ENCODE peak calls at places on chromosomes 6 and 20, in five cellular contexts. Q is bronchial epithelial cell, E is hepatic stellate cell, R is lower leg skin, U is H7. N is an unnamed sample.

GRCh38 chr20:23782366-23782983 is 31.7 kb upstream of the CST1 start:
- DNase-seq in E (peak; percentile 46), Q (peak; percentile 38), U (peak; percentile 48), R (no peak), N (no peak)

GRCh38 chr6:106490974-106491373 is 130.5 kb downstream of the CRYBG1 start:
- DNase-seq in Q (peak; percentile 64), U (no peak), R (no peak), E (no peak), N (no peak)

GRCh38 chr6:135128268-135128914 is 52.7 kb upstream of the MYB start:
- DNase-seq in U (no peak), E (no peak), Q (no peak), R (no peak), N (no peak)

GRCh38 chr20:15938847-15939246 is 634.4 kb downstream of the KIF16B start:
- DNase-seq in E (no peak), R (no peak), Q (no peak), U (no peak), N (no peak)

GRCh38 chr6:105015482-105015881 is 58.6 kb downstream of the LIN28B start:
- DNase-seq in Q (peak; percentile 17), U (no peak), E (peak; percentile 23), R (no peak), N (no peak)

GRCh38 chr6:157648561-157648960 is 174.5 kb upstream of the SNX9 start:
- DNase-seq in E (no peak), U (no peak), Q (peak; percentile 88), R (no peak), N (no peak)

GRCh38 chr6:52731719-52732118 is 31.6 kb downstream of the GSTA2 start:
- DNase-seq in E (no peak), R (no peak), Q (peak; percentile 53), U (no peak), N (no peak)

GRCh38 chr6:36070252-36070651 is 42.6 kb downstream of the MAPK14 start:
- DNase-seq in R (no peak), U (no peak), E (no peak), Q (no peak), N (no peak)

GRCh38 chr20:63942250-63943006 is 13.8 kb downstream of the UCKL1 start:
- DNase-seq in E (no peak), U (peak; percentile 98), R (no peak), Q (peak; percentile 50), N (no peak)

N was measured in KG1.